ENCODE peak calls at places on chromosomes 4 and X, in four cellular contexts. O is HepG2, N is A549, V is K562. M is an unnamed sample.

GRCh38 chr4:122481766-122482405 is 25.4 kb upstream of the IL2 start:
- DNase-seq in O (no peak), N (no peak), V (no peak), M (no peak)

GRCh38 chr4:143599827-143600226 is 86.3 kb downstream of the SMARCA5 start:
- DNase-seq in O (no peak), N (no peak), V (no peak), M (no peak)

GRCh38 chr4:161702287-161702686 is 461.5 kb downstream of the FSTL5 start:
- DNase-seq in O (no peak), N (no peak), V (no peak), M (no peak)

GRCh38 chr4:92406488-92406887 is 102.7 kb downstream of the GRID2 start:
- DNase-seq in O (no peak), N (no peak), V (no peak), M (no peak)

GRCh38 chrX:139332441-139332840 is 198.1 kb upstream of the F9 start:
- DNase-seq in O (no peak), N (no peak), V (no peak), M (no peak)

GRCh38 chr4:38612996-38613395 is 51.0 kb upstream of the KLF3 start:
- DNase-seq in O (no peak), N (no peak), V (no peak), M (peak; percentile 56)

GRCh38 chrX:135384161-135384836 is 37.4 kb upstream of the SMIM10L2A start:
- DNase-seq in O (no peak), N (no peak), V (no peak), M (no peak)

GRCh38 chrX:78118628-78119027 is 14.6 kb downstream of the PGK1 start:
- DNase-seq in O (no peak), N (no peak), V (no peak), M (no peak)

GRCh38 chr4:4397441-4397819 is 10.5 kb downstream of the NSG1 start:
- DNase-seq in O (no peak), N (no peak), V (no peak), M (no peak)

GRCh38 chr4:149719357-149719756 is 96.3 kb downstream of the IQCM start:
- DNase-seq in O (no peak), N (no peak), V (no peak), M (no peak)

GRCh38 chr4:4866833-4867744 is 7.6 kb downstream of the MSX1 start:
- DNase-seq in O (no peak), N (no peak), V (no peak), M (no peak)

GRCh38 chrX:129797251-129797906 is 17.6 kb downstream of the SASH3 start:
- DNase-seq in O (no peak), N (no peak), V (no peak), M (no peak)

GRCh38 chrX:39953027-39953426 is 144.7 kb downstream of the BCOR start:
- DNase-seq in O (no peak), N (no peak), V (no peak), M (no peak)

GRCh38 chr4:123841431-123842121 is 445.0 kb downstream of the SPRY1 start:
- DNase-seq in O (no peak), N (no peak), V (no peak), M (no peak)

GRCh38 chr4:119477412-119478053 is 151.1 kb downstream of the PDE5A start:
- DNase-seq in O (no peak), N (no peak), V (no peak), M (no peak)

GRCh38 chrX:127259742-127260141 is 440.2 kb downstream of the PRR32 start:
- DNase-seq in O (no peak), N (no peak), V (no peak), M (no peak)

GRCh38 chr4:69167300-69167699 is 47.2 kb downstream of the UGT2B11 start:
- DNase-seq in O (no peak), N (no peak), V (no peak), M (no peak)

GRCh38 chrX:41449615-41450014 is 2.5 kb downstream of the NYX start:
- DNase-seq in O (no peak), N (no peak), V (no peak), M (peak; percentile 6)

GRCh38 chr4:186931519-186931918 is 207.9 kb upstream of the FAT1 start:
- DNase-seq in O (no peak), N (no peak), V (no peak), M (no peak)

GRCh38 chr4:161767116-161767515 is 396.7 kb downstream of the FSTL5 start:
- DNase-seq in O (no peak), N (no peak), V (no peak), M (no peak)

GRCh38 chr4:175671491-175671934 is 140.6 kb downstream of the GPM6A start:
- DNase-seq in O (no peak), N (peak; percentile 7), V (no peak), M (no peak)

GRCh38 chrX:153829549-153829798 is 870 bp downstream of the PDZD4 start:
- DNase-seq in O (no peak), N (no peak), V (no peak), M (no peak)

GRCh38 chr4:38179690-38180299 is 219.6 kb downstream of the PTTG2 start:
- DNase-seq in O (peak; percentile 65), N (no peak), V (peak; percentile 60), M (peak; percentile 77)

GRCh38 chr4:56990109-56990508 is 11.4 kb downstream of the POLR2B start:
- DNase-seq in O (no peak), N (no peak), V (no peak), M (no peak)

GRCh38 chrX:71919436-71919835 is 8.8 kb downstream of the NHSL2 start:
- DNase-seq in O (no peak), N (no peak), V (no peak), M (no peak)

GRCh38 chr4:163755013-163755412 is 260.5 kb downstream of the TMA16 start:
- DNase-seq in O (no peak), N (no peak), V (no peak), M (no peak)

GRCh38 chrX:129318375-129318774 is 204.9 kb downstream of the SMARCA1 start:
- DNase-seq in O (peak; percentile 21), N (peak; percentile 2), V (no peak), M (peak; percentile 6)

GRCh38 chr4:183905593-183906485 is 732 bp downstream of the STOX2 start:
- DNase-seq in O (no peak), N (peak; percentile 18), V (no peak), M (peak; percentile 33)

GRCh38 chr4:13368262-13368661 is 115.9 kb downstream of the RAB28 start:
- DNase-seq in O (peak; percentile 17), N (no peak), V (peak; percentile 82), M (no peak)

GRCh38 chr4:129322947-129323346 is 227.0 kb downstream of the C4orf33 start:
- DNase-seq in O (no peak), N (no peak), V (no peak), M (no peak)

GRCh38 chrX:99077099-99077498 is 1333.0 kb downstream of the PCDH19 start:
- DNase-seq in O (no peak), N (no peak), V (no peak), M (no peak)

DNA sequence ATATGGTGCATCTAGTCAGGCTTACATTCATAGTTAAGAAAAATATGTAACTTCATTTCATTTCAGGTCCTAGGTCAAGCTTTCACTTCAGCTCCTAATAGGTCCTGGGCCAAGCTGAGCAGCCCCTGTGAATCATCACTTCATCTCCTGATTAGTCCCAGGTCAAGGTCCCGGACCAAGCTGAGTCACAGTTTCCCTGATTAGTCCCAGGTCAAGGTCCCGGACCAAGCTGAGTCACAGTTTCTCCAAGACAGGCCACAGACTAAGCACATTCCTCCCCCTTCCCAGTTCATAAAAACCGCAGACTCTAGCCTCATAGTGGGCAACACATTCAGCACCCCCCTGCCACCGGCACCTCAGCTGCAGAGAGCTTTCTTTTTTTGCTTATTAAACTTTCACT is 1331.8 kb downstream of the PCDH19 start:
- DNase-seq in O (peak; percentile 0), N (no peak), V (no peak), M (no peak)
- TF ChIP-seq MYC in O (no peak), N (no peak), V (no peak), M (no peak)

DNA sequence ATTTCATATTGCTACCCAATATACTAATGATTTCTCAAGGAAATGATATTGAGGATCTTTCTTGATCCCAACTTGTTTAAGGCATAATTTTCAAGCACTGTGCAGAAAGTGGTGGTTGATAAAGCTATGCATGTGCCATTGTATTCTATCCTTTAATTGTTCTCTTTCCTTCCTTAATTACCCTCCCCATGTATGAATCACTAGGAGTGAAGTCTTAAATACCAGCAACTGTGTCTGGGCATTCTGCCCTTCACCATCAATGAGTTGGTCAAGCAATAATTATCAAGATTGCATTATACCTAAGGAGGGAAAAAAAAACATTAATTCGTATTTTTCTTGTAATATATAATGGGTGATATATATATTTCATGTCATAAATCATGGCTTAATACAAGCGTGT is 111.8 kb upstream of the FRMPD4 start:
- DNase-seq in O (no peak), N (no peak), V (no peak), M (peak; percentile 70)
- TF ChIP-seq JUN in O (no peak), N (no peak), V (no peak), M (peak; percentile 26)

GRCh38 chr4:167775374-167775773 is 317.0 kb upstream of the ANXA10 start:
- DNase-seq in O (no peak), N (no peak), V (no peak), M (no peak)
- TF ChIP-seq MYC in O (no peak), N (no peak), V (no peak), M (no peak)

DNA sequence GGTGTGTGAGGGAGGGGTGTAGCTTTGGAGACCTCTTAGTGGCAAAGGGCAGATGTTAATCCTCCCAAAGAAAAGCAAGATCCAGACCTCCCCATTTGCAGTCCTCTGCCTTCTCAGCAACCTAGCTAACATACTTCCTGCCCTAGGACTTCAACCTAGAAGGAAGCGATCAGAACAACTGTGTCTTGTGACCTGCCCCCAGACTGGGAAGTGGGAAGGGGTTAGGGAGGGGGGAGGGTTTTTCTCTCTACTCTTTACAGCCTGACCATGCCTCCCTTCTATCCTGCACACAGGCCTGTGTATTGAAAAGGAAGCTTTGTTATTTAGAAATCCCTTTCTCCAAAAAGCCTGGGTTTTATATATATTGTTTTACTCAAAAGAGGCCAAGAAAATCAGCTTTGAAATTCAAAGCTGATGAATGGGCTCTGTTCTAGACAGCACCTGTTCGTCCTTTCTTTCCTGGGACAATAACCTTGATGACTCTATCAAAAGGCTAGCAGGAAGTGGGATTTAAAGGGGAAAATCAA is 35.2 kb upstream of the SMS start:
- DNase-seq in O (no peak), N (no peak), V (no peak), M (no peak)
- TF ChIP-seq JUN in O (no peak), N (no peak), V (no peak), M (no peak)

GRCh38 chr4:67037489-67037888 is 507.8 kb downstream of the CENPC start:
- DNase-seq in O (no peak), N (no peak), V (no peak), M (no peak)
- TF ChIP-seq MYC in O (no peak), N (no peak), V (no peak), M (no peak)

GRCh38 chr4:100962698-100963097 is 384.6 kb downstream of the PPP3CA start:
- DNase-seq in O (no peak), N (no peak), V (no peak), M (no peak)

GRCh38 chr4:100960232-100960631 is 387.1 kb downstream of the PPP3CA start:
- DNase-seq in O (no peak), N (no peak), V (no peak), M (no peak)
- TF ChIP-seq JUN in O (no peak), N (no peak), V (no peak), M (no peak)

DNA sequence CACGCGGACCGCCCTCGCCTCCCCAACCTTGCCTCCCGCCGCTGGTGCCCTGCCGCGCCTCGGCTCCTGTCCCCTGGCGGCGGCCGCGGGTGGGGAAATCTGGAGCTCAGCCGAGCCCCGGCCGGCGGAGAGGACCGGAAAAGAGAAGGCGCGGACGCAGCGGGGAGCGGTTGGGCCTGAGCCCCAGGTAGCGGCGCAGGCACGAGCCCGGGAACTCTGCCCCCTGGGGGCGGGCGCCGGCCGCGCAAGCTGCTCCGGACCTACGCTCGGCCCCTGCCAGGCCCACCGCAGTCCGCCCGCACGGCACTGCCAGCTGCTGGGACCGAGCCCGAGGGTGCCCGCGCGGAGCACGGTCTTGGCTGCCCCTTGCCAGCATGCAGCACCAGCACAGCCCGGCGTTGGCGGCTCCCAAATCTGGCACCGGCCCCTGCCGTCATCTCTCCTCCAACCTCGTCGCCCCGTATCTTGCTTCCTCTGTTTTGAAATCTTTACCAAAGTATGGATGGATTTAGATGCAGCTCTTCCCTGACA is at the start of gene PRSS12:
- DNase-seq in O (peak; percentile 28), N (peak; percentile 47), V (peak; percentile 51), M (peak; percentile 44)
- TF ChIP-seq MYC in O (peak; percentile 25), N (no peak), V (no peak), M (no peak)